ENCODE peak calls at places on chromosomes 13 and 19, in eight cellular contexts. Z, S, I, C, P, E, Q and M are unnamed samples.

GRCh38 chr13:21338156-21338555 is 120.9 kb downstream of the ZDHHC20 start:
- DNase-seq in C (no peak), Q (no peak), I (no peak), S (peak; percentile 56), E (no peak), P (no peak), Z (no peak), M (no peak)

GRCh38 chr13:23081246-23081645 is 99.5 kb upstream of the SGCG start:
- DNase-seq in C (peak; percentile 6), Q (no peak), Z (peak; percentile 1), P (peak; percentile 18), I (no peak), S (no peak), E (peak; percentile 29), M (no peak)

GRCh38 chr13:113630804-113631203 is 27.2 kb downstream of the ATP4B start:
- DNase-seq in E (no peak), Z (no peak), C (no peak), P (no peak), I (no peak), S (peak; percentile 9), Q (no peak), M (no peak)

GRCh38 chr19:23925285-23925684 is 10.6 kb downstream of the ZNF726 start:
- DNase-seq in S (no peak), Z (no peak), E (no peak), I (no peak), P (no peak), C (no peak), Q (no peak), M (no peak)

GRCh38 chr19:47227347-47228167 is 3.4 kb downstream of the BBC3 start:
- DNase-seq in P (peak; percentile 84), C (peak; percentile 97), E (peak; percentile 97), Z (peak; percentile 96), Q (peak; percentile 90), S (peak; percentile 97), I (peak; percentile 93), M (peak; percentile 62)

GRCh38 chr13:94712287-94712811 is at the start of gene SOX21:
- DNase-seq in C (no peak), Z (no peak), Q (no peak), S (no peak), I (no peak), E (no peak), P (no peak), M (no peak)

GRCh38 chr13:59906413-59907027 is 257.2 kb downstream of the DIAPH3 start:
- DNase-seq in P (peak; percentile 8), C (peak; percentile 33), Q (no peak), Z (peak; percentile 68), I (no peak), E (peak; percentile 51), S (no peak), M (peak; percentile 37)

GRCh38 chr13:113426591-113426986 is 26.7 kb downstream of the ADPRHL1 start:
- DNase-seq in E (no peak), S (no peak), I (no peak), Q (no peak), P (no peak), C (no peak), Z (no peak), M (no peak)

GRCh38 chr13:99085139-99085845 is 107.4 kb upstream of the DOCK9 start:
- DNase-seq in S (no peak), Q (no peak), P (no peak), E (no peak), I (no peak), Z (no peak), C (no peak), M (no peak)

DNA sequence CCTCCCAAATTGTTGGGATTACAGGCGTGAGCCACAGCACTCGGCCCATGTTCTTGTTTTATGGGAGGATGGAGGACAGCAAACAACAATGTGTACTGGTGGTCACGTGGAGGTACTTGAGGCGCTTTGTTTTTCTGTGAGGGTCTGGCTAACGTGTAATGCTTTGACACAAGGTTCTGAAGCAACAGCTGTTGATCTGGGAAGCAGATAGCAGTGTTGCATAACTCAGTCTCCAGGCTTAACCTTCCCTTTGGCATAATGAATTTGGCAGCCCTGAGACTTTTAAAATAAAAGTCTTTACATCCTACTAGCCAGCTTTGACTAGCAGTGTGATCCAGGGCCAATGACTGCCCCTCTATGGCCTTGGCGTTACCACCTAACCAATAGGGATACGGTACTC is 6.9 kb upstream of the ZNF580 start:
- DNase-seq in C (no peak), Z (no peak), Q (no peak), S (no peak), P (no peak), I (peak; percentile 5), E (no peak), M (no peak)
- H3K4me3 ChIP-seq in C (no peak overlapping the region), Z (no peak overlapping the region), Q (no peak overlapping the region), S (no peak overlapping the region), P (no peak overlapping the region), I (peak overlapping the region; percentile 92), E (no peak overlapping the region), M (no peak overlapping the region)

DNA sequence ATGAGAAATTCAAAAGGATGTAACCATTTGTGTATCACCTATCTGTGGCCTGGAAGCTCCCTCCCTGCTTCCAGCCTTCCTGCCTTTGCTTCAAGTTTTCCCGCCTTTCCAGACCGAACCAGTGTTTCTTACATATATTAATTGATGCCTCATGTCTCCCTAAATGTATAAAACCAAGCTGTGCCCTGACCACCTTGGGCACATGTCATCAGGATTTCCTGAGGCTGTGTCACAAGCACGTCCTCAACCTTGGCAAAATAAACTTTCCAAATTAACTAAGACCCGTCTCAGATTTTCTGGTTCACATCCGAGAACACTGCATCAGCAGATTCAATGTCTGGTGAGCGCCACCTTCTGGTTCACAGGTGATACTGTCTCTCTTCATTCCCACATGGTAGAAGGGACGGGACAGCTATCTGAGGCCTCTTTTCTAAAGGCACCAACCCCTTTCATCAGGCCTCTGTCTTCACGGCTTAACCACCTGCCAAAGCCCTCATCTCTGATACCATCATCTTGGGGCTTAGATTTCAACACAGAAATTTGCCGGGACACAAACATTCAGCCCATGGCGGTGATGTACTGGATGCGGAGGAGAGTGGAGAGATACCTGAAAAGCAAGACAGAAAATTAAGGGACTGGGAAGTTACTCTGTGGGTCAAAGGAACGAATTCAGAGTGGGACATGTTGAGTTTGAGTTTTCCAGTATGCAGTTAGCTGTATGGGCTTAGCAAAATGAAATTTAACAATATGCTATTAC is 58.7 kb upstream of the PABPC3 start:
- DNase-seq in Q (no peak), E (peak; percentile 66), Z (peak; percentile 76), S (peak; percentile 57), C (peak; percentile 43), I (no peak), P (peak; percentile 23), M (peak; percentile 43)
- TF ChIP-seq CTCF in Q (peak; percentile 64), E (peak; percentile 85), Z (peak; percentile 83), S (peak; percentile 84), C (peak; percentile 80), I (peak; percentile 54), P (peak; percentile 79), M (peak; percentile 87)

DNA sequence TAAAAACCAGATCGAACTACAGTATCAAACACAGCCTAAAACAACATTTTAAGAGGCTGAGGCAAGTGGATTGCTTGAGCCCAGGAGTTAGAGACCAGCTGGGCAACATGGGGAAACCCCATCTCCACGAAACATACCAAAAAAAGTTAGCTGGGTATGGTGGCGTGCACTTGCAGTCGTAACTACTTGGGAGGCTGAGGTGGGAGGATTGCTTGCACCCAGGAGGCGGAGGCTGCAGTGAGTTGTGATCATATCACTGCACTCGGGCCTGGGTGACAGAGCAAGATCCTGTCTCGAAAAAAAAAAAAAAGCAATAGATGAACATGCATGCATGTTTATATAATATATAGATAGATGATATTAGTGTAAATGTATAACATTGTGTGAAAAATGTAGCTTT is 5.2 kb upstream of the MRPS31 start:
- DNase-seq in E (no peak), S (no peak), P (no peak), I (no peak), Z (no peak), C (no peak), Q (no peak), M (no peak)
- H3K4me3 ChIP-seq in E (no peak overlapping the region), S (no peak overlapping the region), P (no peak overlapping the region), I (no peak overlapping the region), Z (no peak overlapping the region), C (no peak overlapping the region), Q (no peak overlapping the region), M (no peak overlapping the region)

GRCh38 chr13:37503287-37503686 is 95.3 kb downstream of the POSTN start:
- DNase-seq in C (no peak), S (no peak), Q (no peak), P (no peak), I (no peak), Z (no peak), E (no peak), M (no peak)
- TF ChIP-seq CTCF in C (no peak), S (no peak), Q (no peak), P (no peak), I (no peak), Z (no peak), E (no peak), M (no peak)